ENCODE peak calls at places on chromosomes 7 and 10, in four cellular contexts. A, D, U and L are unnamed samples. For H3K36me3, the result is how much of the 10 kb centered on the place peaks cover.

GRCh38 chr10:23448802-23449570 is 10.1 kb downstream of the OTUD1 start:
- DNase-seq in D (no peak), U (peak), A (peak), L (no peak)

GRCh38 chr10:113557389-113558321 is 4.8 kb downstream of the HABP2 start:
- DNase-seq in D (peak), U (no peak), A (no peak), L (no peak)

GRCh38 chr7:1253591-1254207 is 21.0 kb downstream of the UNCX start:
- DNase-seq in U (no peak), A (no peak), D (no peak), L (no peak)

GRCh38 chr10:122650331-122650730 is 49.3 kb downstream of the C10orf120 start:
- DNase-seq in A (no peak), D (no peak), U (no peak), L (no peak)

GRCh38 chr7:109868215-109868614 is 1222.7 kb upstream of the LRRN3 start:
- DNase-seq in A (no peak), U (no peak), D (no peak), L (no peak)

GRCh38 chr10:99619090-99619800 is 994 bp downstream of the SLC25A28 start:
- DNase-seq in D (no peak), A (peak), U (peak), L (peak)

GRCh38 chr7:128827971-128828711 is 2.1 kb upstream of the FLNC start:
- DNase-seq in D (peak), A (peak), U (peak), L (peak)

GRCh38 chr10:119826777-119827176 is 45.9 kb downstream of the MCMBP start:
- DNase-seq in D (no peak), A (no peak), U (peak), L (peak)

GRCh38 chr7:83468251-83468739 is 180.6 kb downstream of the SEMA3E start:
- DNase-seq in U (peak), A (peak), D (peak), L (peak)

GRCh38 chr7:23003505-23004246 is 10.3 kb downstream of the HYCC1 start:
- DNase-seq in U (peak), D (no peak), A (peak), L (peak)

GRCh38 chr10:3848768-3849643 is 64.0 kb upstream of the KLF6 start:
- DNase-seq in U (peak), D (no peak), A (peak), L (peak)

GRCh38 chr10:52951819-52952218 is 179.2 kb upstream of the MBL2 start:
- DNase-seq in U (peak), A (peak), D (peak), L (peak)

GRCh38 chr7:51070163-51070562 is 246.4 kb downstream of the COBL start:
- DNase-seq in D (no peak), A (no peak), U (peak), L (no peak)

GRCh38 chr10:88361494-88361893 is 221.6 kb downstream of the RNLS start:
- DNase-seq in A (peak), U (no peak), D (no peak), L (peak)

GRCh38 chr10:112631501-112632410 is 184.7 kb downstream of the VTI1A start:
- DNase-seq in U (peak), A (no peak), D (no peak), L (peak)

GRCh38 chr10:109218207-109218606 is 705.1 kb downstream of the XPNPEP1 start:
- DNase-seq in A (no peak), U (no peak), D (no peak), L (no peak)

GRCh38 chr10:109214916-109215740 is 708.2 kb downstream of the XPNPEP1 start:
- DNase-seq in D (no peak), A (no peak), U (peak), L (no peak)

GRCh38 chr10:109219935-109220334 is 703.4 kb downstream of the XPNPEP1 start:
- DNase-seq in U (no peak), D (no peak), A (no peak), L (no peak)
- H3K36me3 ChIP-seq in U (under half), D (under half), A (under half), L (under half)

GRCh38 chr7:79520543-79520942 is 67.1 kb upstream of the MAGI2 start:
- DNase-seq in D (no peak), U (no peak), A (peak), L (no peak)
- H3K36me3 ChIP-seq in D (under half), U (under half), A (under half), L (under half)

DNA sequence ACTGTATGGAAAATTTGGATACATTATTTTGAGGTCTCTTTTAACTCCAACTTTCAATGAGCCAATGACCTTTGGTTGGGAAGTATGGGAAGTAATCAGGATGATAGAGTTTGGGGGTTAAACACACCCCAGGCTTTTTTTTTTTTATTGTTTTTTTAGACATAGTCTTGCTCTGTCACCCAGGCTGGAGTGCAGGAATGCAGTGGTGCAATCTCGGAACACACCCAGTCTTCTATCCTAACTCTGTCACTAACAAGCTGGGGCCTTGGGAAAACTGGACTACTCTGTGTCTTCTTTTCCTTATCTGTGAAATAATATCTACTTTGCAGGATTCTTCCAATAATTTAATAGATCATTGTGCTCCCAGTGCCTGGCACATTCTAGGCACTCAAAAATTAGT is 37.6 kb upstream of the AGBL3 start:
- DNase-seq in D (no peak), U (peak), A (peak), L (peak)
- H3K36me3 ChIP-seq in D (under half), U (half or more), A (half or more), L (half or more)

DNA sequence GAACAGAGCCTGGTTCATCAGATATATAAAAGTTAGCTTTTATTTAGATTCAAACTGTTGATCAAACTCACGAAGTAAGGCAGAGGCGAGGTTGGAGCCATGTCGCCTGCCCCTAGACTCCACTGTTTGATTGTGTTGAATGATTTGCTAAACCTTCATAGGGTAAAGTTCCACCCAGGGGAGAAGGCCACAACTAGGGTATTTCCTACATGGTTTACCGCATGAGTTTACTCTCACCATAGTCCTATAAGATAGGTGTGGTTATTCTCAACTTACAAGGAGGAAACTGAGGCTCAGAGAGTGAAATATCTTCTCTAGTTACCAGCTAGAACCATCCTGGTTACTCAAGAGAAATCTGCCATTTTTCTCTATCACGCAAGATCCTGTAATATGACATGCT is 31.8 kb downstream of the ARHGAP22 start:
- DNase-seq in D (no peak), A (no peak), U (no peak), L (no peak)
- H3K36me3 ChIP-seq in D (under half), A (under half), U (under half), L (under half)

DNA sequence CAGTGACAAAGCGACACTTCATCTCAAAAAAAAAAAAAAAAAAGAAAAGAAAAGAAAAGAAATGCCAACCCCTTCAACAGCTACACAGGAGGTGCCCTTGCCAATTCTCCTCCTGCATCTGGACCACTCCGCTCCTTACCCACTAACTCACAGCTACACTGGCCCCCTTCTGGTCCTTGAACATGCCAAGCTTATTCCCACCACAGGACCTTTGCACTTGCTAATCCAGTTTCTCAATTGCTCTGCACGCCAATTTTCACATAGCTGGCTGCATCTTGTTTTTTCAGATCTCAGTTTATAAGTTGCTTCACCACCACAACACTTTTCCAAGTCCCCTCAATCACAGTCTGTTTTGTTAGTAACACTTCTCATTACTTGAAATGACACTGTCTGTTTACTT is 5.5 kb downstream of the PDAP1 start:
- DNase-seq in D (no peak), U (no peak), A (no peak), L (no peak)
- H3K36me3 ChIP-seq in D (under half), U (under half), A (half or more), L (half or more)

DNA sequence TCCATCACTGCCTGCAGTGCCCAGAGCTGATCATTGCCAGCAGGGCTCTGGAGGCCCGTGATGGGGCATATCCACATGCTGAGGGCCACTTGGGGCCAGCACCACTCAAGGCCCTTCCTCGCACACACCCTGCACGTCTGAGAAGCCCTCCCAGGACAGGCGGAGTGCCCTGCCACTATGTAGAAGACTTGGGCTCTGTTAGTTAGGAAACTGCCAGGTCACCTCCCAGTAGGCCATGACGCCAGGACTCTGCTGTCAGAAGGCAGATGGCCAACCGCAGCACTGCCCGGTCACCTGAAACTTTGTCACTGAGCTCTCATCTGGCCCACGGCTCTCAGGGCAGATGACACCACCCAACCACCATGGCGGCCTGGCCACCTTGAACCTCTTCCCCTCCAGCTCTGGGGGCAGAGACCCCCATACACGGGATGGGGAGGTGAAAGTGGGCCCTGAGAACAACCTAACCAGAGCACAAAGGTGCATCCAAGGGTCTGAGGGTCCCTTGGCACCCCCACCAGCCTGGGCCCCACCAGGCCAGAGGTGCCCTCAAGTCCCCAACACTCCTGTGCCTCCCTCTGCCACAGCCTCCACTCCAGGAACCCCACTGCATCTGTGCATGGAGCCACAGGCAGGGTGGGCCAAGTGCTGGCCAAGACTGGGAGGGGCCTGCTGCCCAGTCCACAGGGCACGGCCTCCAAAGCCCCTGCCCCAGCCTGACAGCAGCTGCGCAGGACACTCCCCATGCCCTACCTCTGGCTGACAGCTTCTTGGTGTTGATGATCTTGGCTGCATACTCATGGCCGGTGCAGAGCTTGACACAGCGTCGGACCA is 41.8 kb downstream of the CAMK2B start:
- DNase-seq in A (no peak), D (peak), U (no peak), L (no peak)
- H3K36me3 ChIP-seq in A (under half), D (under half), U (under half), L (under half)

DNA sequence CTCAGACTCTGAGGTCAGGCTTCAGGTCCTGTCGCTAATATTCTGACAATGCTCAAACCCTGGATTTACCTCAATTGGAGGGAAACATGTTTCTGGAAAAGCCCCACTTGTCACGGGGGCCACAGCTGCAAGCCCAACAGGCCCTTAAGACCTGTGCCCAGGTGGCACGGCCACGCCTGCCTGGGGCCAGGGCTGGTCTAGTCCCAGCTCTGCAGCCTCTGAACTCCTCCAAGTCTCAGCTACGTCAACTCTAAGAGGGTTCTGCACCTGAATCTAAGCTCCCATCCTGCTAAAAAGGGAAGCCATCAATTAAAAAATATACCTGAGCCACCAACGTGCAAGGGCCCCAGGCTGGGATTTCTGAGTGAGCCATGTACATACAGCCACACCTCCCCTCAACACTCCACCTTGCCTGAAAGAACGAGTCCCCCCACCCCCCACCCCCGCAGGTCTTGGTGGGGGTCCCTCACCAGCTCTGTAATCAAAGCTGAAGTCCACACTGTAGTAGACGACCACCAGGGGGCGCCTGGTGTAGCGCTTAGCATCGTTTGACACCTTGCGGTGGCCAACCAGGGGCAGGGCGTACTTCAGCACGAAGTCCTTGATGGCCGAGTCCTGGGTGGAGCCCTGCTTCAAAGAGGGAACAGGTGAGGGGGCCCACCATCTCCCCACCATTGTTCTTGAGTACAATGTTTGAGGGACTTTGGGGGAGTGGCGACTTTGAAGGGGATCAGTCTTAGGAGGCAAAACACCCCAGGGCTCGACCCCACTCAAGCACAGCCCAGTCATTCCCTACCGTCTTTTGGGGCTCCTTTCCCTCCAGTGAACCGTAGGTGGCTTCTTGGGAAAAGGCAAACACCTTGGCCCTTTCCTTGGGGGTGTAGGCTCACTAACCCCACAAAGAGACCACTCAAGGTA is 22.6 kb downstream of the PDIA4 start:
- DNase-seq in D (peak), U (peak), A (peak), L (peak)
- H3K36me3 ChIP-seq in D (under half), U (under half), A (half or more), L (half or more)

GRCh38 chr10:102435098-102435497 is 2.7 kb upstream of the CUEDC2 start:
- DNase-seq in U (peak), D (no peak), A (no peak), L (no peak)

GRCh38 chr10:102437515-102437914 is 5.1 kb upstream of the CUEDC2 start:
- DNase-seq in D (no peak), U (no peak), A (no peak), L (no peak)

GRCh38 chr10:102434251-102434913 is 2.0 kb upstream of the CUEDC2 start:
- DNase-seq in U (peak), D (no peak), A (peak), L (peak)

GRCh38 chr10:102435529-102436233 is 3.3 kb upstream of the CUEDC2 start:
- DNase-seq in A (no peak), D (no peak), U (peak), L (peak)

DNA sequence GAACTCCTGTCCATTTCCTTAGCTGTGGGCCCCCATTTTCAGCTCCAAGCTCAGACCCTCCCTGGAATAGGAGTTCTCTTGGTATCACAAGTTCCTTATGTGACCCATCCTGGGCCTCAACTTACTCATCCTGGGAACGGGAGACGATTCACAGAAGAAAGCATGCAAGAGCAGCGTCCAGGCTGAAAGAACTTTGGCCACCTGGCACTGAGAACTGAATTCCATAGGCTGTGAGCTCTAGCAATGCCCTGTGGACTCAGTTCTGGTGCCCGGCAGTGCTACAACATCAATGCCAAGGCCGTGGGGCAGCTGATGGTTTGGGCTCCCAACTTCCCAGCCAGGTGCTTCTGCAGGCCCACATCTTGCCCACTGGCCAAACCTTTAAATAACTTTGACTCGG is 3.9 kb upstream of the CUEDC2 start:
- DNase-seq in D (no peak), U (peak), A (no peak), L (no peak)
- H3K36me3 ChIP-seq in D (under half), U (under half), A (under half), L (under half)

GRCh38 chr10:110300486-110300986 is 4.2 kb downstream of the SMNDC1 start:
- DNase-seq in U (no peak), D (no peak), A (no peak), L (no peak)

DNA sequence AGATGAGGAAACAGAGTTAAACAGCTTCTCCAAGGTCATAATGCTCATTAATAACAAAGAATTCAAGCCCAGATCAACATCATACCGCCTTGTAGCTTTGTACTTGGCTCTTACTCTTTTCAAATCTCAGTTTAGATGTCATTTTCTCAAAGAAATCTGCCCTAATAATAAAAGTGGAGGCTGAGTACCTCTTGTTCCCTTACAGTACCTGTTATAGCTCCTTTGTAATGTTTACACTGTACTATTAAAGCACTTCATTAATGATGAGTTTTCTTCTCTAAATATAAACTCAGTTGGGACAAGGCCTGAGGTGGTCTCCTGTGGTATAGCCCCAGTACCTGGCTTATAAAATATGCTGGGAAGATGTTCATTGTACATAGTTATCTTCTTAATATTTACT is 7.8 kb downstream of the SMNDC1 start:
- DNase-seq in A (no peak), D (no peak), U (no peak), L (no peak)
- H3K36me3 ChIP-seq in A (under half), D (under half), U (half or more), L (half or more)